ENCODE peak calls at places on chromosomes 2 and 18, in four cellular contexts. R is HepG2, F is HCT116, E is K562. Q is an unnamed sample.

GRCh38 chr2:60414731-60415130 is 138.7 kb downstream of the BCL11A start:
- DNase-seq in E (no peak), F (no peak), R (no peak), Q (no peak)

GRCh38 chr18:9841752-9842151 is 44.0 kb upstream of the TXNDC2 start:
- DNase-seq in R (no peak), F (no peak), E (no peak), Q (no peak)

GRCh38 chr2:55296393-55296792 is 27.4 kb upstream of the MTIF2 start:
- DNase-seq in E (no peak), F (no peak), R (no peak), Q (no peak)

GRCh38 chr18:28468903-28469302 is 292.0 kb upstream of the CDH2 start:
- DNase-seq in E (no peak), F (no peak), R (no peak), Q (no peak)

GRCh38 chr2:187768995-187769394 is 214.8 kb upstream of the TFPI start:
- DNase-seq in E (no peak), R (no peak), F (no peak), Q (no peak)

GRCh38 chr2:195664528-195664927 is 7.5 kb downstream of the SLC39A10 start:
- DNase-seq in F (no peak), E (no peak), R (no peak), Q (no peak)

GRCh38 chr2:28601612-28602011 is 105.8 kb downstream of the PLB1 start:
- DNase-seq in F (no peak), E (no peak), R (no peak), Q (no peak)

GRCh38 chr2:64946737-64947090 is 42.5 kb upstream of the SLC1A4 start:
- DNase-seq in R (no peak), F (no peak), E (no peak), Q (no peak)

GRCh38 chr18:13005289-13005688 is 14.1 kb downstream of the CEP192 start:
- DNase-seq in E (no peak), F (no peak), R (no peak), Q (no peak)

GRCh38 chr2:128198666-128199065 is 107.7 kb downstream of the UGGT1 start:
- DNase-seq in E (no peak), R (no peak), F (no peak), Q (no peak)

GRCh38 chr2:200482194-200482593 is 27.7 kb downstream of the KCTD18 start:
- DNase-seq in R (peak), F (no peak), E (no peak), Q (no peak)

GRCh38 chr2:46913471-46914381 is 1.9 kb downstream of the MCFD2 start:
- DNase-seq in E (peak), R (peak), F (peak), Q (no peak)

GRCh38 chr2:237540823-237541222 is 25.6 kb upstream of the PRLH start:
- DNase-seq in F (no peak), R (no peak), E (no peak), Q (no peak)

GRCh38 chr2:63555299-63555698 is 33.0 kb downstream of the WDPCP start:
- DNase-seq in E (no peak), F (no peak), R (no peak), Q (no peak)

GRCh38 chr18:76658627-76659026 is 163.6 kb upstream of the ZNF516 start:
- DNase-seq in F (no peak), E (peak), R (no peak), Q (no peak)
- TF ChIP-seq CTCF in F (peak), E (peak), R (peak), Q (peak)

DNA sequence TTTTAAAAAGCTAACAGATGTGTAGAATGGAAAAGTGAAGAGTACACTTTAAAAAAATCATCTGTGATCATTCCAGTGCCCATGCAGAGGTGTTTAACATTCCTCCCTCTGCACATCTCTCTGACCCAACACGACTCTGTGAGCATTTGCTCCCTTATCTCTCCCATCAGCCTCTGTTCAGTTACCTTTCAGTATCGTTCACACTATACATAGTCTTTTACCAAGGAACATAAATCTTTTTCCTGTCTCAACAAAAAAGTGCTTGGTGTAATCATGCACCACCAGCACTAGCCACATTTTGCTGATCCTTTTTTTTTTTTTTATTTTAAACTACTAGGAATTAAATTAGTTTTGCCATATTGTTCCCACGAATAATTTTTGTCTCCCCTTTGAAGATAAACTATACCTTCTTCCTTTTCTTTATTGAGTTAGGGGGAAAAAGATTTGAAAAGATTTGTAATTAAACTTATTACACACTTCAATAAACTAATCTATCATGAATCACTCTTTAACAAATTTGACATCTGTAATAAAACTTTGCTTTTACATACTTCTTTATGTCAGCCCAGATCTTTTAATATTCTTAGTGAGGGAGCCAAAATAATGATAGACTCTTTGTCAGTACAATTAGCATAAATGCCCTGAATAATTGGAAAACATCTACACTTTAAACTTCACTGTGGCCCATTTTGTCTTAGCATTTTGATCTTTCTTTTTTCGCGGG is 489.8 kb upstream of the FANCL start:
- DNase-seq in R (no peak), F (no peak), E (peak), Q (no peak)
- TF ChIP-seq TCF7L2 in R (no peak), F (no peak), E (no peak), Q (no peak)

DNA sequence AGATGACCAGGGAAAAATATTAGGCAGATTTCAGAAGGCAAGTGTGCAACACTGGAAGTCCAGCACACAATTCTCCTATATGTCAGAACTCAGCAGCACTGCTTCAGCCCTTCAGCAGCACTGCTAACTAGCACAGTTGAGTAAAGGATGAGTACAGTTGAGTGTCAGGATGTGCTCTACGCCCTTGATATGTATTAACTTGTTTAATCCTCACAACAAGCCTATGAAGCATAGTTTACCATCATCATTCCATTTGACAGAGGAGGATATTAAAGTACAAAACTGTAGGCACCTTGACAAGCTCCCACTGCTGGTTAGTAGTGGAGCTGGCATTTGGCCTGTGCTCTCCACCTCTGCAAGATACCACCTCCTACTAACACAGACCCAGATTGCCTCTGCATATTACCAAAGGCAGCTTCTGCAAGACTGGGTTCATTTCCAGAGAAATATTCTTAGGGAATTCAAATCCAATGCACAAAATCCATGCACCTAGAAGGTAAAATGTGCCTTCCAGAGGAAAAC is 230.8 kb downstream of the ANAPC1 start:
- DNase-seq in F (no peak), R (no peak), E (no peak), Q (no peak)
- TF ChIP-seq CTCF in F (no peak), R (no peak), E (no peak), Q (no peak)

GRCh38 chr2:180523629-180524340 is 456.6 kb upstream of the UBE2E3 start:
- DNase-seq in R (no peak), E (no peak), F (no peak), Q (no peak)

GRCh38 chr2:180519276-180519675 is 461.1 kb upstream of the UBE2E3 start:
- DNase-seq in R (peak), E (no peak), F (peak), Q (no peak)

GRCh38 chr2:180524458-180524857 is 455.9 kb upstream of the UBE2E3 start:
- DNase-seq in R (no peak), F (no peak), E (no peak), Q (no peak)

GRCh38 chr2:180520206-180520605 is 460.2 kb upstream of the UBE2E3 start:
- DNase-seq in F (peak), E (no peak), R (no peak), Q (no peak)

GRCh38 chr2:180520816-180521595 is 459.4 kb upstream of the UBE2E3 start:
- DNase-seq in F (peak), R (peak), E (no peak), Q (peak)
- TF ChIP-seq TCF7L2 in F (no peak), R (no peak), E (no peak), Q (no peak)

GRCh38 chr18:2466978-2467377 is 104.3 kb downstream of the METTL4 start:
- DNase-seq in F (no peak), R (no peak), E (no peak), Q (no peak)
- TF ChIP-seq CTCF in F (no peak), R (no peak), E (peak), Q (no peak)

GRCh38 chr2:217838409-217838831 is 164.4 kb downstream of the TNS1 start:
- DNase-seq in R (no peak), E (no peak), F (no peak), Q (no peak)
- TF ChIP-seq TCF7L2 in R (no peak), E (no peak), F (no peak), Q (no peak)

DNA sequence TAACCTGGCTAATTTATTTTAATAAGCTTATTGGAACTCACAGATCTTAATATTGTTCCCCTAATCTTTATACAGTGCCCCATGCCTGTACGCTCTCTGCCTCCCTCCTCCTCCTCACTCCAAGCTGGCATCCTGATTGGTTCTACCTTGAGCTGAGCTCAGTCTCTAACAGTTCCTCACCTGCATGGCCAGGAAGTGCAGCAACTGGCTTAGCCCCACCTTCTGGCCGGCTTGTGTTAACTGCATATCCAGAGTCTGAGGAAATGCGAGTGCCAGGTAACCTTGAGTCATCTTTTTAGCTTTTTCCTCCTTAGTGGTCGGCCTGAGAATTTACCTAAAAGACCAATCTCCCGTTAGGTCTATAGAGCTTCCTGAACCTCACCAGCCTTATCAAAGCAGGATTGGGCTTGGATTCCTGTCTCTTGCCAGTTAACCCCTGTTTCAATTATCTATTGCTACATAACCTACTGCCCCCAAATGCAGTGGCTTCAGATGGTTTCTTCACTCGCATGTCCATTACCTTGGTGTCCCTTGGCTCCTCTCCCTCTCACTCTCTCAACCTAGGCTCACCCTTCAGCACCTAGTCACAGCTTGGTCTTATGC is 89.5 kb upstream of the STK39 start:
- DNase-seq in E (no peak), R (peak), F (peak), Q (no peak)
- TF ChIP-seq CTCF in E (peak), R (peak), F (peak), Q (peak)

GRCh38 chr18:48801728-48802542 is 148.8 kb downstream of the SMAD7 start:
- DNase-seq in F (no peak), E (no peak), R (no peak), Q (no peak)
- TF ChIP-seq TCF7L2 in F (no peak), E (no peak), R (no peak), Q (no peak)

DNA sequence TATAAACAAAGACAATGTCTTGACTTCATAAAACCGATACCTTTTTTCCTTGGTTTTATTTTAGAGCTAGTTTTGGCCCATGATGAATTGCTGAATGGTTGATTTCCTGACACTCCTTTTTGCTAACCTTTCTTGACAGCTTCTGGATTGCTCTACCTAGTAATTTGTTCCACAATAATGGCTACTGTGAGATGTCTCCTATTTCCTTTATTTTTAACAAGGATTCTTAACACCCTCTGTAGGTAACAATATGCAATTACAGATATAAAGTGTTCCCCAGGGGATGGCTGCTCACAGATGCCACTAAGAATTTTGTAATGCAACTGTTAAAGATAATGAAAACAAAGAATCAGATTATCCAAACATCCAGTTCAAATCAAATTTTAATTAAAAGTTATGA is 100.8 kb upstream of the ATP5MC3 start:
- DNase-seq in E (peak), R (peak), F (peak), Q (peak)
- TF ChIP-seq CTCF in E (peak), R (peak), F (peak), Q (peak)